ENCODE peak calls at places on chromosomes 3 and 15, in four cellular contexts. N, Q, L and X are unnamed samples.

GRCh38 chr3:175066617-175067415 is 207.7 kb downstream of the NAALADL2 start:
- DNase-seq in N (no peak), Q (peak), L (no peak), X (no peak)

GRCh38 chr3:186162221-186162620 is 53.3 kb upstream of the ETV5 start:
- DNase-seq in N (no peak), Q (no peak), L (no peak), X (no peak)

GRCh38 chr3:105618561-105618960 is 250.3 kb downstream of the CBLB start:
- DNase-seq in N (no peak), Q (no peak), L (no peak), X (no peak)

GRCh38 chr15:36831915-36832310 is 252.5 kb downstream of the CDIN1 start:
- DNase-seq in N (no peak), Q (no peak), L (peak), X (no peak)

GRCh38 chr3:52357151-52358080 is 41.3 kb downstream of the DNAH1 start:
- DNase-seq in N (no peak), Q (no peak), L (no peak), X (no peak)

GRCh38 chr15:66788024-66788423 is 86.0 kb downstream of the SMAD6 start:
- DNase-seq in N (no peak), Q (no peak), L (no peak), X (no peak)

GRCh38 chr15:77506311-77507150 is 85.8 kb downstream of the HMG20A start:
- DNase-seq in N (no peak), Q (no peak), L (peak), X (no peak)

GRCh38 chr3:107241217-107241616 is 136.0 kb upstream of the CCDC54 start:
- DNase-seq in N (no peak), Q (peak), L (peak), X (peak)

GRCh38 chr3:52405066-52405465 is 39.8 kb downstream of the SEMA3G start:
- DNase-seq in N (no peak), Q (no peak), L (no peak), X (no peak)

GRCh38 chr15:99966815-99967214 is 233.6 kb upstream of the LYSMD4 start:
- DNase-seq in N (no peak), Q (no peak), L (no peak), X (no peak)

GRCh38 chr3:14451844-14452533 is 49.6 kb downstream of the SLC6A6 start:
- DNase-seq in N (peak), Q (peak), L (peak), X (no peak)

GRCh38 chr3:46208167-46208704 is at the start of gene CCR1:
- DNase-seq in N (no peak), Q (peak), L (no peak), X (peak)

GRCh38 chr15:29139540-29140459 is 129.8 kb downstream of the NSMCE3 start:
- DNase-seq in N (no peak), Q (peak), L (peak), X (peak)

GRCh38 chr15:48796930-48797329 is 13.9 kb downstream of the CEP152 start:
- DNase-seq in N (peak), Q (peak), L (peak), X (no peak)

GRCh38 chr15:51908312-51908711 is 63.3 kb downstream of the LEO1 start:
- DNase-seq in N (no peak), Q (no peak), L (peak), X (no peak)